ENCODE peak calls at places on chromosomes 6 and 20, in five cellular contexts. O is activated CD4-positive, CD25-positive, alpha-beta regulatory T cell treated with anti-CD3 and anti-CD28 coated beads, Interleukin-2, amount 50 U/mL, for 72 hours; R is activated gamma-delta T cell treated with Interleukin-2 at 50 U/mL for 16 hours; D is sciatic nerve; N is T follicular helper cell. H is an unnamed sample.
A peak's percentile ranks its signal among the peaks of the same experiment; 100 is the strongest.

GRCh38 chr6:16562498-16562897 is 198.8 kb downstream of the ATXN1 start:
- DNase-seq in D (no peak), N (no peak), R (no peak), O (no peak), H (no peak)

GRCh38 chr6:4671587-4672115 is 104.6 kb upstream of the CDYL start:
- DNase-seq in N (no peak), R (no peak), D (no peak), O (no peak), H (no peak)

GRCh38 chr6:3321042-3321441 is 62.3 kb downstream of the PSMG4 start:
- DNase-seq in O (no peak), D (peak; percentile 26), N (no peak), R (no peak), H (no peak)

GRCh38 chr20:38872491-38873049 is 53.6 kb upstream of the FAM83D start:
- DNase-seq in D (no peak), N (no peak), O (no peak), R (no peak), H (no peak)

GRCh38 chr6:106530502-106530901 is 98.8 kb downstream of the RTN4IP1 start:
- DNase-seq in D (no peak), R (no peak), N (no peak), O (no peak), H (no peak)

GRCh38 chr6:84094050-84094435 is 60.5 kb downstream of the MRAP2 start:
- DNase-seq in R (no peak), N (no peak), D (no peak), O (no peak), H (no peak)

GRCh38 chr20:37816726-37817125 is 86.2 kb upstream of the VSTM2L start:
- DNase-seq in R (no peak), D (no peak), O (no peak), N (no peak), H (no peak)

GRCh38 chr6:13338038-13338437 is 9.7 kb upstream of the TBC1D7 start:
- DNase-seq in O (no peak), R (no peak), N (no peak), D (no peak), H (no peak)

GRCh38 chr6:152272486-152272885 is 364.7 kb downstream of the SYNE1 start:
- DNase-seq in D (no peak), N (no peak), O (no peak), R (no peak), H (no peak)

GRCh38 chr6:5506149-5506548 is 244.8 kb downstream of the FARS2 start:
- DNase-seq in D (no peak), N (no peak), R (no peak), O (no peak), H (no peak)

GRCh38 chr6:72182337-72183246 is 296.2 kb downstream of the RIMS1 start:
- DNase-seq in R (no peak), D (no peak), N (no peak), O (no peak), H (no peak)

GRCh38 chr6:136684483-136684882 is 107.8 kb downstream of the MAP3K5 start:
- DNase-seq in D (no peak), O (no peak), R (no peak), N (no peak), H (no peak)

GRCh38 chr20:63133481-63134091 is 82.3 kb downstream of the YTHDF1 start:
- DNase-seq in O (no peak), N (no peak), D (peak; percentile 42), R (no peak), H (no peak)

H was measured in smooth muscle cell of the brain vasculature.